ENCODE peak calls at places on chromosome 6, in seven cellular contexts. One of them, this sample, is unnamed.

GRCh38 chr6:26059901-26060300 is 27.3 kb upstream of the HFE start:
- DNase-seq in neural progenitor cell: no peak
- DNase-seq in fibroblast of lung: no peak
- DNase-seq in PC-3: no peak
- DNase-seq in GM23338: no peak
- DNase-seq in SK-N-SH: no peak
- DNase-seq in PC-9: no peak
- DNase-seq in this sample: no peak

GRCh38 chr6:167303660-167304625 is 12.8 kb downstream of the UNC93A start:
- DNase-seq in neural progenitor cell: no peak
- DNase-seq in fibroblast of lung: no peak
- DNase-seq in PC-3: no peak
- DNase-seq in GM23338: no peak
- DNase-seq in SK-N-SH: no peak
- DNase-seq in PC-9: no peak
- DNase-seq in this sample: no peak

GRCh38 chr6:114887037-114887436 is 544.2 kb upstream of the HS3ST5 start:
- DNase-seq in neural progenitor cell: no peak
- DNase-seq in fibroblast of lung: no peak
- DNase-seq in PC-3: no peak
- DNase-seq in GM23338: no peak
- DNase-seq in SK-N-SH: no peak
- DNase-seq in PC-9: no peak
- DNase-seq in this sample: no peak

GRCh38 chr6:55963301-55963700 is 87.9 kb upstream of the BMP5 start:
- DNase-seq in neural progenitor cell: no peak
- DNase-seq in fibroblast of lung: peak; percentile 17
- DNase-seq in PC-3: peak; percentile 28
- DNase-seq in GM23338: peak; percentile 53
- DNase-seq in SK-N-SH: no peak
- DNase-seq in PC-9: no peak
- DNase-seq in this sample: no peak

GRCh38 chr6:53961679-53962370 is 149.4 kb upstream of the MLIP start:
- DNase-seq in neural progenitor cell: peak; percentile 53
- DNase-seq in fibroblast of lung: no peak
- DNase-seq in PC-3: peak; percentile 13
- DNase-seq in GM23338: peak; percentile 76
- DNase-seq in SK-N-SH: no peak
- DNase-seq in PC-9: peak; percentile 36
- DNase-seq in this sample: no peak

GRCh38 chr6:32177182-32177787 is 920 bp upstream of the RNF5 start:
- DNase-seq in neural progenitor cell: peak; percentile 83
- DNase-seq in fibroblast of lung: no peak
- DNase-seq in PC-3: no peak
- DNase-seq in GM23338: peak; percentile 85
- DNase-seq in SK-N-SH: peak; percentile 55
- DNase-seq in PC-9: peak; percentile 48
- DNase-seq in this sample: no peak

GRCh38 chr6:158780963-158781691 is 38.0 kb downstream of the EZR start:
- DNase-seq in neural progenitor cell: no peak
- DNase-seq in fibroblast of lung: no peak
- DNase-seq in PC-3: peak; percentile 83
- DNase-seq in GM23338: no peak
- DNase-seq in SK-N-SH: no peak
- DNase-seq in PC-9: peak; percentile 65
- DNase-seq in this sample: no peak

GRCh38 chr6:30844118-30844535 is 40.2 kb upstream of the DDR1 start:
- DNase-seq in neural progenitor cell: peak; percentile 73
- DNase-seq in fibroblast of lung: no peak
- DNase-seq in PC-3: no peak
- DNase-seq in GM23338: peak; percentile 88
- DNase-seq in SK-N-SH: no peak
- DNase-seq in PC-9: peak; percentile 64
- DNase-seq in this sample: no peak

GRCh38 chr6:99590728-99591672 is 15.6 kb upstream of the PRDM13 start:
- DNase-seq in neural progenitor cell: peak; percentile 66
- DNase-seq in fibroblast of lung: no peak
- DNase-seq in PC-3: no peak
- DNase-seq in GM23338: peak; percentile 72
- DNase-seq in SK-N-SH: peak; percentile 48
- DNase-seq in PC-9: no peak
- DNase-seq in this sample: no peak

GRCh38 chr6:72952808-72953630 is 272.3 kb downstream of the KHDC1L start:
- DNase-seq in neural progenitor cell: no peak
- DNase-seq in fibroblast of lung: peak; percentile 6
- DNase-seq in PC-3: peak; percentile 90
- DNase-seq in GM23338: no peak
- DNase-seq in SK-N-SH: no peak
- DNase-seq in PC-9: no peak
- DNase-seq in this sample: no peak

GRCh38 chr6:160293844-160294243 is 35.2 kb upstream of the SLC22A2 start:
- DNase-seq in neural progenitor cell: peak; percentile 23
- DNase-seq in fibroblast of lung: no peak
- DNase-seq in PC-3: no peak
- DNase-seq in GM23338: peak; percentile 37
- DNase-seq in SK-N-SH: no peak
- DNase-seq in PC-9: no peak
- DNase-seq in this sample: no peak

GRCh38 chr6:34378470-34378869 is 14.0 kb downstream of the NUDT3 start:
- DNase-seq in neural progenitor cell: no peak
- DNase-seq in fibroblast of lung: peak; percentile 34
- DNase-seq in PC-3: no peak
- DNase-seq in GM23338: no peak
- DNase-seq in SK-N-SH: peak; percentile 17
- DNase-seq in PC-9: no peak
- DNase-seq in this sample: no peak
- H2AFZ ChIP-seq in neural progenitor cell: no peak overlapping the region
- H2AFZ ChIP-seq in fibroblast of lung: no peak overlapping the region
- H2AFZ ChIP-seq in PC-3: no peak overlapping the region
- H2AFZ ChIP-seq in GM23338: no peak overlapping the region
- H2AFZ ChIP-seq in SK-N-SH: no peak overlapping the region
- H2AFZ ChIP-seq in PC-9: no peak overlapping the region
- H2AFZ ChIP-seq in this sample: no peak overlapping the region

GRCh38 chr6:108171918-108172516 is 6.2 kb downstream of the NR2E1 start:
- DNase-seq in neural progenitor cell: no peak
- DNase-seq in fibroblast of lung: no peak
- DNase-seq in PC-3: no peak
- DNase-seq in GM23338: no peak
- DNase-seq in SK-N-SH: no peak
- DNase-seq in PC-9: no peak
- DNase-seq in this sample: no peak

GRCh38 chr6:108169801-108170606 is 4.2 kb downstream of the NR2E1 start:
- DNase-seq in neural progenitor cell: peak; percentile 63
- DNase-seq in fibroblast of lung: no peak
- DNase-seq in PC-3: no peak
- DNase-seq in GM23338: peak; percentile 69
- DNase-seq in SK-N-SH: no peak
- DNase-seq in PC-9: no peak
- DNase-seq in this sample: no peak

GRCh38 chr6:108168980-108169800 is 3.4 kb downstream of the NR2E1 start:
- DNase-seq in neural progenitor cell: peak; percentile 73
- DNase-seq in fibroblast of lung: no peak
- DNase-seq in PC-3: no peak
- DNase-seq in GM23338: peak; percentile 78
- DNase-seq in SK-N-SH: peak; percentile 54
- DNase-seq in PC-9: no peak
- DNase-seq in this sample: no peak

GRCh38 chr6:108170607-108171290 is 4.9 kb downstream of the NR2E1 start:
- DNase-seq in neural progenitor cell: peak; percentile 43
- DNase-seq in fibroblast of lung: no peak
- DNase-seq in PC-3: no peak
- DNase-seq in GM23338: peak; percentile 65
- DNase-seq in SK-N-SH: no peak
- DNase-seq in PC-9: no peak
- DNase-seq in this sample: no peak

GRCh38 chr6:108171291-108171917 is 5.6 kb downstream of the NR2E1 start:
- DNase-seq in neural progenitor cell: peak; percentile 56
- DNase-seq in fibroblast of lung: no peak
- DNase-seq in PC-3: no peak
- DNase-seq in GM23338: peak; percentile 49
- DNase-seq in SK-N-SH: no peak
- DNase-seq in PC-9: no peak
- DNase-seq in this sample: no peak
- H2AFZ ChIP-seq in neural progenitor cell: no peak overlapping the region
- H2AFZ ChIP-seq in fibroblast of lung: no peak overlapping the region
- H2AFZ ChIP-seq in PC-3: no peak overlapping the region
- H2AFZ ChIP-seq in GM23338: no peak overlapping the region
- H2AFZ ChIP-seq in SK-N-SH: no peak overlapping the region
- H2AFZ ChIP-seq in PC-9: no peak overlapping the region
- H2AFZ ChIP-seq in this sample: no peak overlapping the region

GRCh38 chr6:118252474-118252873 is 295.6 kb upstream of the PLN start:
- DNase-seq in neural progenitor cell: no peak
- DNase-seq in fibroblast of lung: no peak
- DNase-seq in PC-3: no peak
- DNase-seq in GM23338: no peak
- DNase-seq in SK-N-SH: no peak
- DNase-seq in PC-9: no peak
- DNase-seq in this sample: peak; percentile 3
- H2AFZ ChIP-seq in neural progenitor cell: no peak overlapping the region
- H2AFZ ChIP-seq in fibroblast of lung: no peak overlapping the region
- H2AFZ ChIP-seq in PC-3: no peak overlapping the region
- H2AFZ ChIP-seq in GM23338: no peak overlapping the region
- H2AFZ ChIP-seq in SK-N-SH: no peak overlapping the region
- H2AFZ ChIP-seq in PC-9: no peak overlapping the region
- H2AFZ ChIP-seq in this sample: no peak overlapping the region

GRCh38 chr6:46353450-46353998 is 137.7 kb downstream of the RCAN2 start:
- DNase-seq in neural progenitor cell: no peak
- DNase-seq in fibroblast of lung: peak; percentile 17
- DNase-seq in PC-3: no peak
- DNase-seq in GM23338: no peak
- DNase-seq in SK-N-SH: no peak
- DNase-seq in PC-9: no peak
- DNase-seq in this sample: no peak

GRCh38 chr6:46356543-46356942 is 134.7 kb downstream of the RCAN2 start:
- DNase-seq in neural progenitor cell: no peak
- DNase-seq in fibroblast of lung: no peak
- DNase-seq in PC-3: no peak
- DNase-seq in GM23338: no peak
- DNase-seq in SK-N-SH: no peak
- DNase-seq in PC-9: no peak
- DNase-seq in this sample: no peak

GRCh38 chr6:46352541-46353267 is 138.5 kb downstream of the RCAN2 start:
- DNase-seq in neural progenitor cell: no peak
- DNase-seq in fibroblast of lung: no peak
- DNase-seq in PC-3: peak; percentile 23
- DNase-seq in GM23338: peak; percentile 13
- DNase-seq in SK-N-SH: no peak
- DNase-seq in PC-9: no peak
- DNase-seq in this sample: no peak

DNA sequence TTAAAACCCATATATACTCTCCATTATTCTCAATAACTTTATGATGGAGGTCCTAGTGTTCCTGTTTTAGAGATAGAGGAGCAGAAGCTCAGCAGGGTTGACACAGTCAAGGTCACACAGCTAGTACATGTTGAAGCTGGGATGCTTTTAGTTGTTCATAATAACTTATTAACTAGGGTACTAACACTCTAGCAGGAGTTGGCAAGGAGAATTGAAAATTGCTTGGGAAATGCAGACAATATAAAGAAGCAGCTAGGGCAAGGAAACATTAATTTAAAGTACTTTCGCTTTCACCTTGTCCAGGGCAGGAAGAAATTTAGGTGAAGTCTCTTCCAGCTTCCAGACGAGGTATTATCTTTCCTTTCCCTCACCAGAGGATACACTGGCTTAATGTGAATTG is 133.7 kb downstream of the RCAN2 start:
- DNase-seq in neural progenitor cell: no peak
- DNase-seq in fibroblast of lung: no peak
- DNase-seq in PC-3: no peak
- DNase-seq in GM23338: no peak
- DNase-seq in SK-N-SH: no peak
- DNase-seq in PC-9: no peak
- DNase-seq in this sample: no peak
- H2AFZ ChIP-seq in neural progenitor cell: no peak overlapping the region
- H2AFZ ChIP-seq in fibroblast of lung: no peak overlapping the region
- H2AFZ ChIP-seq in PC-3: no peak overlapping the region
- H2AFZ ChIP-seq in GM23338: no peak overlapping the region
- H2AFZ ChIP-seq in SK-N-SH: peak overlapping the region; percentile 68
- H2AFZ ChIP-seq in PC-9: no peak overlapping the region
- H2AFZ ChIP-seq in this sample: peak overlapping the region; percentile 98

GRCh38 chr6:49801525-49801924 is 14.4 kb upstream of the PGK2 start:
- DNase-seq in neural progenitor cell: no peak
- DNase-seq in fibroblast of lung: no peak
- DNase-seq in PC-3: no peak
- DNase-seq in GM23338: no peak
- DNase-seq in SK-N-SH: no peak
- DNase-seq in PC-9: no peak
- DNase-seq in this sample: no peak
- H2AFZ ChIP-seq in neural progenitor cell: no peak overlapping the region
- H2AFZ ChIP-seq in fibroblast of lung: no peak overlapping the region
- H2AFZ ChIP-seq in PC-3: no peak overlapping the region
- H2AFZ ChIP-seq in GM23338: peak overlapping the region; percentile 52
- H2AFZ ChIP-seq in SK-N-SH: no peak overlapping the region
- H2AFZ ChIP-seq in PC-9: no peak overlapping the region
- H2AFZ ChIP-seq in this sample: no peak overlapping the region

GRCh38 chr6:34341481-34341971 is 50.9 kb downstream of the NUDT3 start:
- DNase-seq in neural progenitor cell: no peak
- DNase-seq in fibroblast of lung: peak; percentile 70
- DNase-seq in PC-3: peak; percentile 96
- DNase-seq in GM23338: no peak
- DNase-seq in SK-N-SH: no peak
- DNase-seq in PC-9: no peak
- DNase-seq in this sample: no peak
- H2AFZ ChIP-seq in neural progenitor cell: no peak overlapping the region
- H2AFZ ChIP-seq in fibroblast of lung: no peak overlapping the region
- H2AFZ ChIP-seq in PC-3: no peak overlapping the region
- H2AFZ ChIP-seq in GM23338: no peak overlapping the region
- H2AFZ ChIP-seq in SK-N-SH: no peak overlapping the region
- H2AFZ ChIP-seq in PC-9: no peak overlapping the region
- H2AFZ ChIP-seq in this sample: no peak overlapping the region

DNA sequence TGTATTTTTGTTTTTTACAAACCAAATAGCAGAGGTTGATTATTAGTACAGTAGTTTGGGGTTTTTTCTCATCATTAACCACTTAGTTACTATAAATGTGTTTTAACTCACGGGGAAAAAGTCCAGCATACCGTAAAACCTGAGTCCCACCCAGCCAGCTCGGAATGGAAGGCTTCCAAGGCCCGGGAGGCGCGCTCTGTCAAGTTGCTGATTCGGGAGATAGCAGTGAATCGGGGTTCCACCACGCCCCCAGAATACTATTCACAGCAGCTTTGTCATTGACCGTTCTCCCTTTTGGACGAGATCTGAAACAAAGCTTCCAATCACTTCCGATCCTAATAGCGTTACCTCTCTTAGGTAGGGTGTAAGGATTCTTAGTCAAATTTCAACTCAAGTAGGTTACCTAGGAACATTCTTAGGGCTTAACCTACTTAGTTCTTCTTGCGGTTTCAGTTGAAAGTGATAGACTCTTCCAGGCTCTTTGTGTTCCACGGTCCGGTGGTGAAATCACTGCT is 232.8 kb upstream of the QKI start:
- DNase-seq in neural progenitor cell: no peak
- DNase-seq in fibroblast of lung: no peak
- DNase-seq in PC-3: no peak
- DNase-seq in GM23338: peak; percentile 34
- DNase-seq in SK-N-SH: no peak
- DNase-seq in PC-9: no peak
- DNase-seq in this sample: no peak
- H2AFZ ChIP-seq in neural progenitor cell: no peak overlapping the region
- H2AFZ ChIP-seq in fibroblast of lung: no peak overlapping the region
- H2AFZ ChIP-seq in PC-3: peak overlapping the region; percentile 55
- H2AFZ ChIP-seq in GM23338: peak overlapping the region; percentile 82
- H2AFZ ChIP-seq in SK-N-SH: no peak overlapping the region
- H2AFZ ChIP-seq in PC-9: no peak overlapping the region
- H2AFZ ChIP-seq in this sample: no peak overlapping the region

GRCh38 chr6:90293319-90293937 is 3.2 kb downstream of the BACH2 start:
- DNase-seq in neural progenitor cell: peak; percentile 49
- DNase-seq in fibroblast of lung: no peak
- DNase-seq in PC-3: no peak
- DNase-seq in GM23338: no peak
- DNase-seq in SK-N-SH: peak; percentile 36
- DNase-seq in PC-9: no peak
- DNase-seq in this sample: no peak
- H2AFZ ChIP-seq in neural progenitor cell: no peak overlapping the region
- H2AFZ ChIP-seq in fibroblast of lung: no peak overlapping the region
- H2AFZ ChIP-seq in PC-3: no peak overlapping the region
- H2AFZ ChIP-seq in GM23338: no peak overlapping the region
- H2AFZ ChIP-seq in SK-N-SH: no peak overlapping the region
- H2AFZ ChIP-seq in PC-9: no peak overlapping the region
- H2AFZ ChIP-seq in this sample: no peak overlapping the region

This sample was measured in OCI-LY7.